ENCODE peak calls at places on chromosomes 1 and 21, in ten cellular contexts. One of them, this sample, is unnamed.

GRCh38 chr1:216447898-216448568 is 24.8 kb upstream of the USH2A start:
- DNase-seq in transverse colon: no peak
- DNase-seq in mammary epithelial cell: peak; percentile 14
- DNase-seq in heart left ventricle: no peak
- DNase-seq in AG04450: no peak
- DNase-seq in kidney epithelial cell: no peak
- DNase-seq in CD8-positive, alpha-beta memory T cell: no peak
- DNase-seq in bronchial epithelial cell: peak; percentile 73
- DNase-seq in adipocyte: peak; percentile 20
- DNase-seq in brain microvascular endothelial cell: no peak
- DNase-seq in this sample: peak; percentile 43

GRCh38 chr1:207964195-207964966 is 53.5 kb upstream of the CD34 start:
- DNase-seq in transverse colon: no peak
- DNase-seq in mammary epithelial cell: no peak
- DNase-seq in heart left ventricle: no peak
- DNase-seq in AG04450: no peak
- DNase-seq in kidney epithelial cell: no peak
- DNase-seq in CD8-positive, alpha-beta memory T cell: no peak
- DNase-seq in bronchial epithelial cell: peak; percentile 77
- DNase-seq in adipocyte: peak; percentile 30
- DNase-seq in brain microvascular endothelial cell: peak; percentile 56
- DNase-seq in this sample: peak; percentile 28

GRCh38 chr1:111843177-111843576 is 87.5 kb downstream of the DDX20 start:
- DNase-seq in transverse colon: no peak
- DNase-seq in mammary epithelial cell: no peak
- DNase-seq in heart left ventricle: no peak
- DNase-seq in AG04450: no peak
- DNase-seq in kidney epithelial cell: no peak
- DNase-seq in CD8-positive, alpha-beta memory T cell: no peak
- DNase-seq in bronchial epithelial cell: no peak
- DNase-seq in adipocyte: no peak
- DNase-seq in brain microvascular endothelial cell: no peak
- DNase-seq in this sample: no peak

GRCh38 chr1:206122686-206123085 is 5.5 kb upstream of the AVPR1B start:
- DNase-seq in transverse colon: no peak
- DNase-seq in mammary epithelial cell: no peak
- DNase-seq in heart left ventricle: no peak
- DNase-seq in AG04450: no peak
- DNase-seq in kidney epithelial cell: no peak
- DNase-seq in CD8-positive, alpha-beta memory T cell: no peak
- DNase-seq in bronchial epithelial cell: no peak
- DNase-seq in adipocyte: no peak
- DNase-seq in brain microvascular endothelial cell: no peak
- DNase-seq in this sample: no peak

GRCh38 chr1:201551877-201552731 is 13.2 kb downstream of the NAV1 start:
- DNase-seq in transverse colon: no peak
- DNase-seq in mammary epithelial cell: peak; percentile 45
- DNase-seq in heart left ventricle: no peak
- DNase-seq in AG04450: no peak
- DNase-seq in kidney epithelial cell: peak; percentile 88
- DNase-seq in CD8-positive, alpha-beta memory T cell: no peak
- DNase-seq in bronchial epithelial cell: peak; percentile 26
- DNase-seq in adipocyte: peak; percentile 64
- DNase-seq in brain microvascular endothelial cell: peak; percentile 70
- DNase-seq in this sample: peak; percentile 86

GRCh38 chr1:78836736-78837135 is 169.8 kb downstream of the ADGRL4 start:
- DNase-seq in transverse colon: no peak
- DNase-seq in mammary epithelial cell: no peak
- DNase-seq in heart left ventricle: no peak
- DNase-seq in AG04450: no peak
- DNase-seq in kidney epithelial cell: no peak
- DNase-seq in CD8-positive, alpha-beta memory T cell: no peak
- DNase-seq in bronchial epithelial cell: no peak
- DNase-seq in adipocyte: peak; percentile 47
- DNase-seq in brain microvascular endothelial cell: no peak
- DNase-seq in this sample: no peak

GRCh38 chr1:57296726-57297252 is 127.1 kb downstream of the DAB1 start:
- DNase-seq in transverse colon: no peak
- DNase-seq in mammary epithelial cell: no peak
- DNase-seq in heart left ventricle: no peak
- DNase-seq in AG04450: no peak
- DNase-seq in kidney epithelial cell: no peak
- DNase-seq in CD8-positive, alpha-beta memory T cell: no peak
- DNase-seq in bronchial epithelial cell: no peak
- DNase-seq in adipocyte: no peak
- DNase-seq in brain microvascular endothelial cell: no peak
- DNase-seq in this sample: no peak

GRCh38 chr21:15976807-15977206 is 247.0 kb downstream of the USP25 start:
- DNase-seq in transverse colon: no peak
- DNase-seq in mammary epithelial cell: no peak
- DNase-seq in heart left ventricle: no peak
- DNase-seq in AG04450: no peak
- DNase-seq in kidney epithelial cell: no peak
- DNase-seq in CD8-positive, alpha-beta memory T cell: no peak
- DNase-seq in bronchial epithelial cell: no peak
- DNase-seq in adipocyte: no peak
- DNase-seq in brain microvascular endothelial cell: no peak
- DNase-seq in this sample: no peak

GRCh38 chr1:6464514-6464836 is 1.5 kb downstream of the TNFRSF25 start:
- DNase-seq in transverse colon: peak; percentile 70
- DNase-seq in mammary epithelial cell: no peak
- DNase-seq in heart left ventricle: peak; percentile 87
- DNase-seq in AG04450: no peak
- DNase-seq in kidney epithelial cell: no peak
- DNase-seq in CD8-positive, alpha-beta memory T cell: no peak
- DNase-seq in bronchial epithelial cell: no peak
- DNase-seq in adipocyte: no peak
- DNase-seq in brain microvascular endothelial cell: no peak
- DNase-seq in this sample: no peak

GRCh38 chr1:28132110-28132897 is 43.9 kb upstream of the EYA3 start:
- DNase-seq in transverse colon: no peak
- DNase-seq in mammary epithelial cell: no peak
- DNase-seq in heart left ventricle: no peak
- DNase-seq in AG04450: no peak
- DNase-seq in kidney epithelial cell: no peak
- DNase-seq in CD8-positive, alpha-beta memory T cell: no peak
- DNase-seq in bronchial epithelial cell: no peak
- DNase-seq in adipocyte: no peak
- DNase-seq in brain microvascular endothelial cell: no peak
- DNase-seq in this sample: no peak

GRCh38 chr21:45372732-45373355 is 32.1 kb upstream of the COL18A1 start:
- DNase-seq in transverse colon: no peak
- DNase-seq in mammary epithelial cell: peak; percentile 89
- DNase-seq in heart left ventricle: peak; percentile 25
- DNase-seq in AG04450: no peak
- DNase-seq in kidney epithelial cell: peak; percentile 80
- DNase-seq in CD8-positive, alpha-beta memory T cell: no peak
- DNase-seq in bronchial epithelial cell: peak; percentile 90
- DNase-seq in adipocyte: no peak
- DNase-seq in brain microvascular endothelial cell: no peak
- DNase-seq in this sample: no peak

GRCh38 chr1:17586172-17586963 is 46.9 kb downstream of the ARHGEF10L start:
- DNase-seq in transverse colon: no peak
- DNase-seq in mammary epithelial cell: peak; percentile 79
- DNase-seq in heart left ventricle: no peak
- DNase-seq in AG04450: peak; percentile 73
- DNase-seq in kidney epithelial cell: peak; percentile 70
- DNase-seq in CD8-positive, alpha-beta memory T cell: no peak
- DNase-seq in bronchial epithelial cell: peak; percentile 71
- DNase-seq in adipocyte: peak; percentile 93
- DNase-seq in brain microvascular endothelial cell: peak; percentile 62
- DNase-seq in this sample: peak; percentile 51

GRCh38 chr1:89870998-89871397 is 50.2 kb downstream of the LRRC8D start:
- DNase-seq in transverse colon: no peak
- DNase-seq in mammary epithelial cell: no peak
- DNase-seq in heart left ventricle: no peak
- DNase-seq in AG04450: no peak
- DNase-seq in kidney epithelial cell: no peak
- DNase-seq in CD8-positive, alpha-beta memory T cell: peak; percentile 60
- DNase-seq in bronchial epithelial cell: peak; percentile 31
- DNase-seq in adipocyte: no peak
- DNase-seq in brain microvascular endothelial cell: no peak
- DNase-seq in this sample: no peak

GRCh38 chr1:241485554-241485992 is 34.0 kb downstream of the FH start:
- DNase-seq in transverse colon: no peak
- DNase-seq in mammary epithelial cell: peak; percentile 2
- DNase-seq in heart left ventricle: no peak
- DNase-seq in AG04450: no peak
- DNase-seq in kidney epithelial cell: no peak
- DNase-seq in CD8-positive, alpha-beta memory T cell: no peak
- DNase-seq in bronchial epithelial cell: peak; percentile 20
- DNase-seq in adipocyte: peak; percentile 11
- DNase-seq in brain microvascular endothelial cell: peak; percentile 18
- DNase-seq in this sample: peak; percentile 39

GRCh38 chr1:106480629-106481028 is 575.8 kb upstream of the PRMT6 start:
- DNase-seq in transverse colon: no peak
- DNase-seq in mammary epithelial cell: no peak
- DNase-seq in heart left ventricle: no peak
- DNase-seq in AG04450: no peak
- DNase-seq in kidney epithelial cell: no peak
- DNase-seq in CD8-positive, alpha-beta memory T cell: no peak
- DNase-seq in bronchial epithelial cell: no peak
- DNase-seq in adipocyte: no peak
- DNase-seq in brain microvascular endothelial cell: no peak
- DNase-seq in this sample: no peak

GRCh38 chr1:10679521-10680220 is 116.8 kb downstream of the CASZ1 start:
- DNase-seq in transverse colon: peak; percentile 45
- DNase-seq in mammary epithelial cell: peak; percentile 67
- DNase-seq in heart left ventricle: peak; percentile 47
- DNase-seq in AG04450: peak; percentile 11
- DNase-seq in kidney epithelial cell: peak; percentile 35
- DNase-seq in CD8-positive, alpha-beta memory T cell: no peak
- DNase-seq in bronchial epithelial cell: peak; percentile 55
- DNase-seq in adipocyte: no peak
- DNase-seq in brain microvascular endothelial cell: peak; percentile 40
- DNase-seq in this sample: no peak
- H3K4me3 ChIP-seq in transverse colon: no peak overlapping the region
- H3K4me3 ChIP-seq in mammary epithelial cell: no peak overlapping the region
- H3K4me3 ChIP-seq in heart left ventricle: no peak overlapping the region
- H3K4me3 ChIP-seq in AG04450: no peak overlapping the region
- H3K4me3 ChIP-seq in kidney epithelial cell: no peak overlapping the region
- H3K4me3 ChIP-seq in CD8-positive, alpha-beta memory T cell: no peak overlapping the region
- H3K4me3 ChIP-seq in bronchial epithelial cell: no peak overlapping the region
- H3K4me3 ChIP-seq in adipocyte: no peak overlapping the region
- H3K4me3 ChIP-seq in brain microvascular endothelial cell: no peak overlapping the region
- H3K4me3 ChIP-seq in this sample: no peak overlapping the region

DNA sequence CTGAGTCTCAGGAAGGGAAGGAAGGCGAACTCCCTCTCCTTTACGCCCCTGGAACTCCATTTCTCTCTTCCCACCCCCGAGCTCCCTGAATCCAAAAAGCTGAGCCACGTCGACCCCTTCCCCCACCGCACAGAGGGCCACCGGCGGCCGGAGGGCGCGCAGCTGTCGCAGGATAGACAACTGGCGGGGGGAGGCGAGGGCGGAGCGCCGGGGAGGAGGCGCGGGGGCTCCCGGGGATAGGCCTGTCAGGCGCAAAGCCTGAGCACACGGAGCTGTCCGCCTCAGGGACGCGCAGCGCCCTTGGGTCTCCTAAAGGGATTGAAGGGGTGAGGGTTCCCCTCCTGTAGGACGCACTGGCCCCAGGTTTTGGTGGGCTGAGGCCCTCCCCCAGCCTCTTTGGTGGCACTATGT is 752 bp upstream of the ACTA1 start:
- DNase-seq in transverse colon: no peak
- DNase-seq in mammary epithelial cell: no peak
- DNase-seq in heart left ventricle: peak; percentile 85
- DNase-seq in AG04450: no peak
- DNase-seq in kidney epithelial cell: no peak
- DNase-seq in CD8-positive, alpha-beta memory T cell: no peak
- DNase-seq in bronchial epithelial cell: no peak
- DNase-seq in adipocyte: no peak
- DNase-seq in brain microvascular endothelial cell: no peak
- DNase-seq in this sample: no peak
- H3K4me3 ChIP-seq in transverse colon: no peak overlapping the region
- H3K4me3 ChIP-seq in mammary epithelial cell: no peak overlapping the region
- H3K4me3 ChIP-seq in heart left ventricle: peak overlapping the region; percentile 7
- H3K4me3 ChIP-seq in AG04450: no peak overlapping the region
- H3K4me3 ChIP-seq in kidney epithelial cell: no peak overlapping the region
- H3K4me3 ChIP-seq in CD8-positive, alpha-beta memory T cell: no peak overlapping the region
- H3K4me3 ChIP-seq in bronchial epithelial cell: no peak overlapping the region
- H3K4me3 ChIP-seq in adipocyte: no peak overlapping the region
- H3K4me3 ChIP-seq in brain microvascular endothelial cell: no peak overlapping the region
- H3K4me3 ChIP-seq in this sample: no peak overlapping the region

GRCh38 chr1:228992044-228992443 is 256.8 kb downstream of the RHOU start:
- DNase-seq in transverse colon: no peak
- DNase-seq in mammary epithelial cell: no peak
- DNase-seq in heart left ventricle: no peak
- DNase-seq in AG04450: no peak
- DNase-seq in kidney epithelial cell: no peak
- DNase-seq in CD8-positive, alpha-beta memory T cell: no peak
- DNase-seq in bronchial epithelial cell: no peak
- DNase-seq in adipocyte: no peak
- DNase-seq in brain microvascular endothelial cell: no peak
- DNase-seq in this sample: no peak

GRCh38 chr1:228994691-228995090 is 259.4 kb downstream of the RHOU start:
- DNase-seq in transverse colon: no peak
- DNase-seq in mammary epithelial cell: peak; percentile 12
- DNase-seq in heart left ventricle: no peak
- DNase-seq in AG04450: no peak
- DNase-seq in kidney epithelial cell: no peak
- DNase-seq in CD8-positive, alpha-beta memory T cell: no peak
- DNase-seq in bronchial epithelial cell: peak; percentile 62
- DNase-seq in adipocyte: no peak
- DNase-seq in brain microvascular endothelial cell: no peak
- DNase-seq in this sample: no peak

GRCh38 chr1:228995229-228995628 is 259.9 kb downstream of the RHOU start:
- DNase-seq in transverse colon: no peak
- DNase-seq in mammary epithelial cell: no peak
- DNase-seq in heart left ventricle: no peak
- DNase-seq in AG04450: no peak
- DNase-seq in kidney epithelial cell: no peak
- DNase-seq in CD8-positive, alpha-beta memory T cell: no peak
- DNase-seq in bronchial epithelial cell: no peak
- DNase-seq in adipocyte: no peak
- DNase-seq in brain microvascular endothelial cell: no peak
- DNase-seq in this sample: no peak

GRCh38 chr1:228990906-228991569 is 255.8 kb downstream of the RHOU start:
- DNase-seq in transverse colon: no peak
- DNase-seq in mammary epithelial cell: no peak
- DNase-seq in heart left ventricle: no peak
- DNase-seq in AG04450: no peak
- DNase-seq in kidney epithelial cell: no peak
- DNase-seq in CD8-positive, alpha-beta memory T cell: no peak
- DNase-seq in bronchial epithelial cell: no peak
- DNase-seq in adipocyte: no peak
- DNase-seq in brain microvascular endothelial cell: no peak
- DNase-seq in this sample: no peak

GRCh38 chr1:228993106-228993505 is 257.8 kb downstream of the RHOU start:
- DNase-seq in transverse colon: no peak
- DNase-seq in mammary epithelial cell: no peak
- DNase-seq in heart left ventricle: no peak
- DNase-seq in AG04450: no peak
- DNase-seq in kidney epithelial cell: no peak
- DNase-seq in CD8-positive, alpha-beta memory T cell: no peak
- DNase-seq in bronchial epithelial cell: no peak
- DNase-seq in adipocyte: no peak
- DNase-seq in brain microvascular endothelial cell: no peak
- DNase-seq in this sample: no peak
- H3K4me3 ChIP-seq in transverse colon: no peak overlapping the region
- H3K4me3 ChIP-seq in mammary epithelial cell: no peak overlapping the region
- H3K4me3 ChIP-seq in heart left ventricle: no peak overlapping the region
- H3K4me3 ChIP-seq in AG04450: no peak overlapping the region
- H3K4me3 ChIP-seq in kidney epithelial cell: no peak overlapping the region
- H3K4me3 ChIP-seq in CD8-positive, alpha-beta memory T cell: no peak overlapping the region
- H3K4me3 ChIP-seq in bronchial epithelial cell: no peak overlapping the region
- H3K4me3 ChIP-seq in adipocyte: no peak overlapping the region
- H3K4me3 ChIP-seq in brain microvascular endothelial cell: no peak overlapping the region
- H3K4me3 ChIP-seq in this sample: no peak overlapping the region

GRCh38 chr1:220892997-220893700 is 13.9 kb downstream of the HLX start:
- DNase-seq in transverse colon: no peak
- DNase-seq in mammary epithelial cell: no peak
- DNase-seq in heart left ventricle: no peak
- DNase-seq in AG04450: no peak
- DNase-seq in kidney epithelial cell: no peak
- DNase-seq in CD8-positive, alpha-beta memory T cell: no peak
- DNase-seq in bronchial epithelial cell: no peak
- DNase-seq in adipocyte: no peak
- DNase-seq in brain microvascular endothelial cell: no peak
- DNase-seq in this sample: no peak
- H3K4me3 ChIP-seq in transverse colon: no peak overlapping the region
- H3K4me3 ChIP-seq in mammary epithelial cell: no peak overlapping the region
- H3K4me3 ChIP-seq in heart left ventricle: no peak overlapping the region
- H3K4me3 ChIP-seq in AG04450: no peak overlapping the region
- H3K4me3 ChIP-seq in kidney epithelial cell: no peak overlapping the region
- H3K4me3 ChIP-seq in CD8-positive, alpha-beta memory T cell: no peak overlapping the region
- H3K4me3 ChIP-seq in bronchial epithelial cell: no peak overlapping the region
- H3K4me3 ChIP-seq in adipocyte: no peak overlapping the region
- H3K4me3 ChIP-seq in brain microvascular endothelial cell: no peak overlapping the region
- H3K4me3 ChIP-seq in this sample: no peak overlapping the region